ENCODE peak calls at places on chromosomes 12 and 14, in ten cellular contexts. T is D341Med; K is substantia nigra; B is mesothelial cell of epicardium; M is effector memory CD4-positive, alpha-beta T cell; R is central memory CD4-positive, alpha-beta T cell; X is tibial artery; H is skeletal muscle cell; I is left cardiac atrium; E is NCI-H1417. L is an unnamed sample.

GRCh38 chr14:68685419-68686211 is 107.3 kb downstream of the ZFP36L1 start:
- DNase-seq in M (peak; percentile 76), H (no peak), X (peak; percentile 60), K (no peak), I (no peak), E (no peak), T (no peak), B (no peak), R (peak; percentile 92), L (peak; percentile 62)

GRCh38 chr14:41062826-41063225 is 543.9 kb upstream of the LRFN5 start:
- DNase-seq in I (no peak), M (no peak), B (no peak), H (no peak), E (no peak), T (no peak), K (no peak), R (no peak), X (no peak), L (no peak)

GRCh38 chr14:22488522-22489246 is 100.3 kb downstream of the DAD1 start:
- DNase-seq in B (no peak), T (no peak), R (no peak), E (no peak), M (no peak), H (no peak), X (no peak), I (no peak), K (no peak), L (no peak)

GRCh38 chr12:2198088-2198501 is 145.3 kb downstream of the CACNA1C start:
- DNase-seq in H (no peak), R (no peak), B (no peak), X (no peak), K (no peak), T (no peak), M (no peak), I (no peak), E (no peak), L (no peak)

GRCh38 chr12:52681551-52682380 is 1.6 kb upstream of the KRT1 start:
- DNase-seq in T (no peak), I (no peak), M (no peak), K (no peak), H (no peak), E (no peak), X (no peak), R (peak; percentile 15), B (no peak), L (no peak)

GRCh38 chr12:3592856-3593625 is 102.0 kb downstream of the PRMT8 start:
- DNase-seq in X (no peak), T (no peak), M (no peak), R (no peak), E (no peak), K (no peak), H (no peak), B (no peak), I (no peak), L (no peak)

GRCh38 chr12:79858518-79858917 is 76.4 kb downstream of the PPP1R12A start:
- DNase-seq in M (no peak), E (no peak), I (no peak), B (no peak), X (no peak), H (no peak), K (no peak), T (no peak), R (no peak), L (no peak)

GRCh38 chr12:47896633-47897032 is 8.2 kb downstream of the VDR start:
- DNase-seq in M (no peak), R (no peak), X (no peak), E (no peak), B (no peak), T (no peak), I (no peak), K (no peak), H (no peak), L (no peak)

GRCh38 chr14:54532111-54533012 is 22.7 kb downstream of the CGRRF1 start:
- DNase-seq in E (no peak), M (no peak), B (no peak), T (no peak), R (no peak), I (no peak), X (no peak), H (no peak), K (no peak), L (no peak)

GRCh38 chr12:116116650-116117424 is 160.7 kb downstream of the MED13L start:
- DNase-seq in H (no peak), R (no peak), T (no peak), I (no peak), E (no peak), M (no peak), B (no peak), K (no peak), X (no peak), L (no peak)

GRCh38 chr12:131511803-131512564 is 198.9 kb upstream of the SFSWAP start:
- DNase-seq in I (no peak), T (no peak), M (no peak), B (no peak), X (no peak), R (no peak), E (no peak), K (no peak), H (no peak), L (no peak)

GRCh38 chr12:88325828-88326214 is 183.7 kb downstream of the TMTC3 start:
- DNase-seq in H (no peak), K (no peak), M (no peak), X (no peak), R (no peak), B (no peak), E (no peak), I (no peak), T (no peak), L (no peak)